ENCODE peak calls at places on chromosome 18, in seven cellular contexts. F, M, D, C, J, V and X are unnamed samples.

GRCh38 chr18:75350440-75350839 is 77.1 kb downstream of the SMIM21 start:
- DNase-seq in C (no peak), D (no peak), J (no peak), M (no peak), F (peak; percentile 86), V (no peak), X (no peak)

GRCh38 chr18:40939636-40940035 is 1015.4 kb upstream of the PIK3C3 start:
- DNase-seq in V (no peak), M (no peak), C (no peak), J (no peak), D (no peak), F (no peak), X (no peak)

GRCh38 chr18:73597832-73598615 is 549.6 kb downstream of the FBXO15 start:
- DNase-seq in M (no peak), C (no peak), D (no peak), V (no peak), J (no peak), F (no peak), X (no peak)

GRCh38 chr18:37251679-37252078 is 313.9 kb downstream of the CELF4 start:
- DNase-seq in V (no peak), M (no peak), D (no peak), F (no peak), J (no peak), C (no peak), X (no peak)

GRCh38 chr18:48928787-48929186 is 22.0 kb downstream of the SMAD7 start:
- DNase-seq in J (peak; percentile 73), D (peak; percentile 60), C (peak; percentile 71), F (no peak), M (peak; percentile 84), V (no peak), X (peak; percentile 62)

GRCh38 chr18:47557160-47557559 is 305.7 kb upstream of the SKOR2 start:
- DNase-seq in M (no peak), J (no peak), F (no peak), C (no peak), V (no peak), D (no peak), X (no peak)

GRCh38 chr18:59096098-59096779 is 43.4 kb upstream of the SEC11C start:
- DNase-seq in D (no peak), F (no peak), J (no peak), M (no peak), V (no peak), C (no peak), X (no peak)

GRCh38 chr18:73617981-73618380 is 529.7 kb downstream of the FBXO15 start:
- DNase-seq in V (no peak), J (no peak), C (no peak), M (no peak), D (no peak), F (no peak), X (no peak)

GRCh38 chr18:62399781-62400308 is 74.7 kb downstream of the TNFRSF11A start:
- DNase-seq in V (no peak), M (no peak), C (no peak), J (no peak), D (no peak), F (no peak), X (no peak)

GRCh38 chr18:48954837-48955527 is 4.2 kb upstream of the SMAD7 start:
- DNase-seq in D (no peak), J (no peak), V (no peak), F (no peak), C (no peak), M (no peak), X (no peak)

GRCh38 chr18:37381554-37381953 is 184.0 kb downstream of the CELF4 start:
- DNase-seq in J (no peak), C (no peak), F (no peak), V (no peak), M (no peak), D (no peak), X (no peak)

GRCh38 chr18:46343940-46344372 is 239.8 kb downstream of the HAUS1 start:
- DNase-seq in J (peak; percentile 44), F (no peak), M (peak; percentile 79), V (no peak), D (no peak), C (peak; percentile 66), X (peak; percentile 67)

GRCh38 chr18:79395308-79395640 is 456 bp upstream of the NFATC1 start:
- DNase-seq in J (no peak), M (no peak), D (no peak), C (no peak), V (no peak), F (no peak), X (no peak)

GRCh38 chr18:65936678-65937077 is 185.9 kb downstream of the CDH7 start:
- DNase-seq in J (no peak), D (no peak), C (no peak), V (no peak), M (no peak), F (no peak), X (no peak)

GRCh38 chr18:40531061-40531460 is 1424.0 kb upstream of the PIK3C3 start:
- DNase-seq in C (no peak), V (no peak), D (peak; percentile 1), M (no peak), F (no peak), J (no peak), X (no peak)

GRCh38 chr18:8969639-8970378 is 132.7 kb upstream of the NDUFV2 start:
- DNase-seq in M (no peak), V (no peak), J (no peak), C (no peak), D (peak; percentile 55), F (no peak), X (no peak)

GRCh38 chr18:9419956-9420631 is 55.2 kb upstream of the RALBP1 start:
- DNase-seq in M (no peak), C (no peak), D (peak; percentile 43), V (no peak), F (no peak), J (no peak), X (no peak)

GRCh38 chr18:77131652-77132368 is 773 bp downstream of the MBP start:
- DNase-seq in V (peak; percentile 76), D (no peak), F (no peak), M (peak; percentile 34), J (no peak), C (peak; percentile 68), X (peak; percentile 85)

GRCh38 chr18:5678779-5679406 is 135.1 kb upstream of the EPB41L3 start:
- DNase-seq in C (no peak), D (no peak), M (no peak), J (no peak), V (no peak), F (no peak), X (no peak)

GRCh38 chr18:51195602-51196115 is 1.8 kb downstream of the MEX3C start:
- DNase-seq in D (no peak), F (no peak), C (peak; percentile 43), V (no peak), J (no peak), M (no peak), X (peak; percentile 10)

GRCh38 chr18:63908858-63909257 is 1.1 kb downstream of the SERPINB10 start:
- DNase-seq in M (no peak), F (no peak), J (peak; percentile 15), V (no peak), D (no peak), C (no peak), X (no peak)

GRCh38 chr18:56987236-56987635 is 159.7 kb upstream of the BOD1L2 start:
- DNase-seq in J (no peak), C (no peak), M (no peak), F (no peak), D (no peak), V (no peak), X (no peak)

GRCh38 chr18:56984731-56985130 is 162.2 kb upstream of the BOD1L2 start:
- DNase-seq in J (no peak), C (no peak), V (no peak), F (no peak), D (no peak), M (no peak), X (no peak)

GRCh38 chr18:56986829-56987228 is 160.1 kb upstream of the BOD1L2 start:
- DNase-seq in F (no peak), C (no peak), M (no peak), V (no peak), D (no peak), J (no peak), X (no peak)

GRCh38 chr18:56990678-56991077 is 156.2 kb upstream of the BOD1L2 start:
- DNase-seq in D (no peak), V (no peak), C (no peak), M (no peak), J (no peak), F (no peak), X (no peak)

GRCh38 chr18:56988022-56988421 is 158.9 kb upstream of the BOD1L2 start:
- DNase-seq in M (no peak), F (no peak), C (no peak), J (no peak), V (no peak), D (no peak), X (no peak)
- TF ChIP-seq CTCF in M (no peak), F (no peak), C (no peak), J (no peak), V (no peak), D (no peak), X (no peak)

DNA sequence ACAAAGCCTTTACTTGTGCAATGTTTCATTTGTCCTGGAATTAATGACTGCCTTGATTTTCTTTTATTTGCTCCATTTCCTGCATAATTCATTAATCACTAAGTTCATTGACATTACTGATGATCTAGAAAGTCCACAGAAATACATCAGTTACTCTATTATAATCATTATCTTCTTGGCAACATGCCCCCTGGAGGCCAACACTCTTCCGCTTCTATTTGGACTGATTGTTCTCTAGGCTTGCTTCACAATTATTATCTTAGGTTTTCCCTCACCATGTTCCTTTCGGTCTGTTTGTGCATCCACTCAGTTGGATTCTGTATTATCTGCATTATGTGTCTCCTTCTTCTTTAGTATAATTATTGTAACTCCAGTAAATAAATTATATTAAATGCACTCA is 461.0 kb upstream of the CDH2 start:
- DNase-seq in M (no peak), F (no peak), C (no peak), D (no peak), V (no peak), J (no peak), X (no peak)
- TF ChIP-seq CTCF in M (peak; percentile 42), F (no peak), C (no peak), D (no peak), V (peak; percentile 40), J (no peak), X (no peak)

GRCh38 chr18:23586249-23587196 is at the start of gene NPC1:
- DNase-seq in D (peak; percentile 98), F (peak; percentile 81), M (peak; percentile 94), J (peak; percentile 69), V (peak; percentile 92), C (peak; percentile 93), X (peak; percentile 96)
- TF ChIP-seq CTCF in D (peak; percentile 79), F (peak; percentile 74), M (peak; percentile 84), J (peak; percentile 85), V (peak; percentile 97), C (peak; percentile 83), X (peak; percentile 84)

DNA sequence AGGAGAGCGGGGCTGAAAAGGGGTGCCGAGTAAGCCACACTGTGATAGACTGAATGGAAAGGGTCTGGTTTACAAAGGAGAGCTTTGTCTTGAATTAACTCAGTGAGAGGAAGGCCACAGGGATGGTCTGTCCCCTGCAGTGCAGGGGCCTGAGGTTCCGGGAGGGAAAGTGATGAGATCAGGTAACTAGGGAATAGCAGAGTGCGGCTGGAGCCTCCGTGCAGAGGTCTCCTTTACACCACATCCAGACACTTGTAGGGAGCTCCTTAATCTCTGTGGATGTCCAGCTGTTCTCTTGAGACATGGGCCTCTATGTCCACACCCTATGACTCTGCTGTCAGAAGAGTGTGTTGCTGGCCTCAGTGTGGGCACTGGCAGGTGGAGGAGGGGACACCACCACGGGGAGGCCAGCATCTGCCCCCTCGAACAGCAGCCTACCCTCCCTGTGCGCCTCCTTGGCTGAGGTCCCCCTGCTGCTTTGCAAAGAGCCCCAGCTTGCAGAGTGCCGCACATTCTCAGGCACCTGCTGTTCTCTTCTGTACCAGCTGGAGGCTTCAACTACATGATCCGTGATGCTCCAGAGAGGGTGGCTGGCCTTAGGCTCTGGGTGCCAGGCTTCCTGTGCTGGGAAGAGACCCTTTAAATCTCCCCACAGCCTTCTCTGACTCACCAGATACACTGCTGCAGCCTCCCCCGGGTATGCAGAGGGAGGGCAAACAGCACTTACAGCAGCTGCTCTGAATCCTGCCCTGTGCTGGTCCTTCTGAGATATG is 25.9 kb downstream of the ENOSF1 start:
- DNase-seq in F (no peak), M (no peak), J (no peak), V (no peak), D (no peak), C (no peak), X (no peak)
- TF ChIP-seq CTCF in F (no peak), M (no peak), J (no peak), V (peak; percentile 49), D (no peak), C (no peak), X (no peak)